ENCODE peak calls at places on chromosome 2, in seven cellular contexts. E, M, Y, A, Z, W and R are unnamed samples.

GRCh38 chr2:150689600-150689999 is 202.1 kb upstream of the RND3 start:
- DNase-seq in Z (no peak), W (no peak), E (no peak), M (no peak), Y (no peak), A (no peak), R (no peak)

GRCh38 chr2:140353541-140353940 is 1573.4 kb upstream of the NXPH2 start:
- DNase-seq in W (no peak), E (no peak), Z (no peak), Y (no peak), A (no peak), M (no peak), R (no peak)

GRCh38 chr2:165617720-165618119 is 148.2 kb downstream of the CSRNP3 start:
- DNase-seq in A (no peak), M (no peak), Z (no peak), W (no peak), E (no peak), Y (no peak), R (no peak)

GRCh38 chr2:213220967-213221603 is 63.2 kb upstream of the SPAG16 start:
- DNase-seq in E (no peak), A (no peak), Y (no peak), W (no peak), M (no peak), Z (no peak), R (no peak)

GRCh38 chr2:134668821-134669220 is 50.0 kb downstream of the TMEM163 start:
- DNase-seq in Y (no peak), A (no peak), M (no peak), W (no peak), Z (no peak), E (no peak), R (no peak)

GRCh38 chr2:45301307-45302010 is 292.2 kb upstream of the SIX2 start:
- DNase-seq in A (no peak), Y (no peak), M (no peak), Z (no peak), W (no peak), E (no peak), R (no peak)

GRCh38 chr2:234955971-234956509 is 4.2 kb downstream of the SH3BP4 start:
- DNase-seq in A (no peak), Z (no peak), E (no peak), W (no peak), M (no peak), Y (no peak), R (no peak)

GRCh38 chr2:217685255-217685605 is 317.6 kb downstream of the TNS1 start:
- DNase-seq in W (no peak), A (no peak), Y (peak; percentile 65), M (no peak), Z (no peak), E (no peak), R (no peak)

GRCh38 chr2:43302311-43303051 is 76.1 kb upstream of the ZFP36L2 start:
- DNase-seq in W (no peak), Z (no peak), A (no peak), Y (no peak), E (no peak), M (no peak), R (no peak)

GRCh38 chr2:202588647-202589581 is 45.9 kb upstream of the FAM117B start:
- DNase-seq in W (peak; percentile 41), E (peak; percentile 75), M (peak; percentile 80), A (peak; percentile 45), Z (peak; percentile 35), Y (peak; percentile 89), R (peak; percentile 37)

GRCh38 chr2:119255760-119256573 is 32.3 kb downstream of the STEAP3 start:
- DNase-seq in A (no peak), Z (no peak), Y (peak; percentile 38), M (peak; percentile 78), W (no peak), E (peak; percentile 27), R (no peak)

GRCh38 chr2:167294031-167294774 is 405.9 kb downstream of the XIRP2 start:
- DNase-seq in E (no peak), M (peak; percentile 67), A (no peak), W (no peak), Y (no peak), Z (no peak), R (no peak)

GRCh38 chr2:227477291-227477690 is 5.3 kb downstream of the AGFG1 start:
- DNase-seq in E (no peak), A (no peak), Y (no peak), Z (no peak), M (no peak), W (no peak), R (no peak)

GRCh38 chr2:25711641-25712369 is 38.4 kb upstream of the DTNB start:
- DNase-seq in E (no peak), M (no peak), Y (no peak), Z (peak; percentile 27), W (no peak), A (no peak), R (no peak)

GRCh38 chr2:73080321-73081131 is 9.0 kb upstream of the SFXN5 start:
- DNase-seq in A (no peak), E (no peak), M (no peak), Y (no peak), Z (no peak), W (no peak), R (no peak)

GRCh38 chr2:68861330-68861729 is 9.9 kb downstream of the BMP10 start:
- DNase-seq in M (no peak), W (no peak), Z (no peak), A (no peak), E (no peak), Y (no peak), R (no peak)

GRCh38 chr2:217286833-217287232 is 427.0 kb upstream of the TNP1 start:
- DNase-seq in M (no peak), Z (no peak), A (no peak), W (no peak), Y (no peak), E (no peak), R (no peak)

GRCh38 chr2:119645173-119645846 is 33.7 kb upstream of the TMEM177 start:
- DNase-seq in Z (no peak), E (no peak), M (peak; percentile 37), W (no peak), A (no peak), Y (no peak), R (no peak)

GRCh38 chr2:144071461-144071860 is 448.5 kb downstream of the ZEB2 start:
- DNase-seq in Y (peak; percentile 7), A (no peak), W (no peak), E (peak; percentile 9), Z (no peak), M (no peak), R (no peak)
- TF ChIP-seq TAF1 in Y (no peak), A (no peak), W (no peak), E (no peak), Z (no peak), M (no peak), R (no peak)

GRCh38 chr2:142725386-142725785 is 152.1 kb upstream of the KYNU start:
- DNase-seq in Z (no peak), M (no peak), E (no peak), A (no peak), W (no peak), Y (no peak), R (no peak)

GRCh38 chr2:142722569-142722968 is 154.9 kb upstream of the KYNU start:
- DNase-seq in W (no peak), M (no peak), E (no peak), A (no peak), Y (no peak), Z (no peak), R (no peak)

GRCh38 chr2:142723236-142723635 is 154.2 kb upstream of the KYNU start:
- DNase-seq in Y (no peak), E (no peak), M (no peak), A (no peak), Z (no peak), W (no peak), R (no peak)

GRCh38 chr2:142724713-142725349 is 152.6 kb upstream of the KYNU start:
- DNase-seq in W (no peak), M (no peak), E (no peak), Y (no peak), A (no peak), Z (no peak), R (no peak)

GRCh38 chr2:142724186-142724585 is 153.3 kb upstream of the KYNU start:
- DNase-seq in Z (no peak), W (no peak), Y (no peak), M (no peak), E (no peak), A (no peak), R (no peak)
- TF ChIP-seq POLR2AphosphoS5 in Z (no peak), W (no peak), Y (no peak), M (no peak), E (no peak), A (no peak), R (no peak)

GRCh38 chr2:191190439-191190838 is 39.6 kb upstream of the STAT4 start:
- DNase-seq in Z (no peak), E (no peak), A (no peak), Y (no peak), M (no peak), W (no peak), R (no peak)
- TF ChIP-seq TAF1 in Z (no peak), E (no peak), A (no peak), Y (no peak), M (no peak), W (no peak), R (no peak)

DNA sequence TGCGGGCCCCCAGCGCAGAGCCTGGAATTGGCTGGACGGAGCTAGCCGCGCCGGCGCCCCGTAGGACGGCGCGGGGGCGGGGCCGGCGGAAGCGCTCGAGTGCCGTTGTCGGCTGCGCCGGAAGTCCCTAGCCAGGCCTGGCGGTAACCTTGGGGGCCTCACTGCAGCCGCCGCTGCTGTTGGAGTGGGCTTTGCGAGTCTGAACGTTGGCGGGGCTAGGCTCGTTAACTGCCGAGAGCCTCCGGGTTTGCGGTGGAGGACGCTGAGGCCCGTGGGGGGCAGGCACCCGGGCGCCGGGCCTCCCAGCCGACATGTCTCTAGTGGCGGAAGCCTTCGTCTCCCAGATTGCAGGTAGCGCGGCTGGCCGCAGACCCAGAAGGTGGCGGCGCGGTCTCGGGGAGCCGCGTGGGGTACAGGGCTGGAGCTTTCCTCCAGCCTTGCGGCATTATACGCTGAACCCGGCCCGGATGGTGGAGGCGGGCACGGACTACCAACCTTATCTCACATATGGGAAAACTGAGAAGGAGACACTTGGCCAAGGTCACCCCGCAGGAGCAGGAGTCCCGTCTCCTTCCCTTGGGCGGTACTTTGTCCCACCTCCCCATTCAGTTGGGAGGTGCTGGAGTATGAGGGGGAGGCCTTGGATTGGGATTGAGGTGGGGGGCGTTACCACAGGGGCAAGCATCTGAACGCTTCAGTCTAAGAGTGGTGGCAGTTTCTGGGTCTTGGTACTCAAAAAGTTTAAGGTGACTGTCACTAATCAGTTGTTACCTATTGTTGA is at the start of gene MTX2:
- DNase-seq in E (peak; percentile 93), W (peak; percentile 38), Y (peak; percentile 80), A (peak; percentile 60), Z (peak; percentile 19), M (peak; percentile 91), R (peak; percentile 68)
- TF ChIP-seq POLR2AphosphoS5 in E (peak; percentile 94), W (no peak), Y (peak; percentile 95), A (peak; percentile 83), Z (peak; percentile 85), M (peak; percentile 88), R (peak; percentile 76)

DNA sequence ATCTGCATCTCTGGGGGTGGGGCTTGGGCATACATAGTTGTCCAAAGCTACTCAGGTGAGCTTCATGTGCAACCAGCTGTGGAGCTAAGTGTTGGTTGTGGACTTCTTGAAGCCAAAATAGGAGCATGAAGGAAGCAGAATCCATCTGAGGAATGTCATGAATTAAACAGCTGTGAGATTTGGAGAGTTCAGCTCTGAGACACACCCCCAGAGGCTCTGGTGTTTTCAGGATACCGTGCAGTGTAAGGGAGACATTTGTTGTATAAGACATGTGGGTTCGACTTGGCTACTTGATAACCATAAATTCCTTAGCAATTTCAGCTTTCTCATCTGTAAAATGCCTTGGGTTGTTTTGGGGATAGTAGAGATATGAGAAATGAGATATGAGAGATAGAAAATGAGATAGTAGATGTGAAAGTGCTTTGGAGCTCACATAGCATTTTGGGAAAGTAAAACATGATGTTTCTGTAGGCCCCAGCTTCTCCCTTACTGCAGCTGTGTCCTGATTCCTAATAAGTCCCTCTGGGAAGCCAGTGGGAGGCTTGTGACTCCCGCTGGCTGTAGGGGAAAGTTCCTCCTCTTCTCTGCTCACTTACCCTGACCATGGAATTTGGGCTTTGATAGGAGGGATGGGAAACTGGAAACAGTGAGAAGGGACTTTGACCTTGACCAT is 50.0 kb downstream of the DPYSL5 start:
- DNase-seq in E (no peak), M (no peak), A (no peak), Z (no peak), W (no peak), Y (no peak), R (no peak)
- TF ChIP-seq TAF1 in E (no peak), M (no peak), A (no peak), Z (no peak), W (no peak), Y (no peak), R (no peak)